ENCODE peak calls at places on chromosomes 6 and 20, in five cellular contexts. M is H1, L is K562, O is SK-N-SH, R is GM12878. Y is an unnamed sample.

GRCh38 chr6:44309631-44310030 is 3.5 kb downstream of the AARS2 start:
- DNase-seq in M (no peak), L (no peak), O (no peak), R (no peak), Y (no peak)

GRCh38 chr6:16398587-16398986 is 160.2 kb downstream of the GMPR start:
- DNase-seq in M (no peak), L (no peak), O (no peak), R (no peak), Y (no peak)

GRCh38 chr6:113871975-113872374 is 14.8 kb downstream of the MARCKS start:
- DNase-seq in M (no peak), L (no peak), O (no peak), R (no peak), Y (no peak)

GRCh38 chr6:128725271-128726233 is 157.4 kb upstream of the LAMA2 start:
- DNase-seq in M (no peak), L (peak; percentile 5), O (peak; percentile 5), R (no peak), Y (peak; percentile 39)

GRCh38 chr6:71544906-71545305 is 256.3 kb downstream of the OGFRL1 start:
- DNase-seq in M (no peak), L (no peak), O (no peak), R (no peak), Y (no peak)

GRCh38 chr6:37137201-37137880 is 32.6 kb upstream of the PIM1 start:
- DNase-seq in M (peak; percentile 77), L (peak; percentile 48), O (peak; percentile 58), R (no peak), Y (peak; percentile 93)

GRCh38 chr6:123569575-123569974 is 67.2 kb downstream of the TRDN start:
- DNase-seq in M (no peak), L (no peak), O (no peak), R (no peak), Y (no peak)

GRCh38 chr6:165573671-165574070 is 89.4 kb downstream of the PDE10A start:
- DNase-seq in M (no peak), L (no peak), O (peak; percentile 49), R (no peak), Y (no peak)

GRCh38 chr20:50144362-50144761 is 9.2 kb downstream of the PEDS1 start:
- DNase-seq in M (no peak), L (no peak), O (no peak), R (no peak), Y (peak; percentile 81)

GRCh38 chr20:47607208-47607613 is 105.5 kb downstream of the NCOA3 start:
- DNase-seq in M (no peak), L (peak; percentile 68), O (no peak), R (no peak), Y (no peak)

GRCh38 chr6:166584046-166584679 is 2.3 kb downstream of the RAMACL start:
- DNase-seq in M (no peak), L (no peak), O (no peak), R (no peak), Y (no peak)

GRCh38 chr6:166588691-166589333 is 2.3 kb upstream of the RAMACL start:
- DNase-seq in M (no peak), L (no peak), O (no peak), R (peak; percentile 48), Y (no peak)

GRCh38 chr6:166587631-166588413 is 1.3 kb upstream of the RAMACL start:
- DNase-seq in M (no peak), L (no peak), O (no peak), R (peak; percentile 58), Y (no peak)

GRCh38 chr6:166584813-166585429 is 1.6 kb downstream of the RAMACL start:
- DNase-seq in M (no peak), L (no peak), O (no peak), R (no peak), Y (no peak)

DNA sequence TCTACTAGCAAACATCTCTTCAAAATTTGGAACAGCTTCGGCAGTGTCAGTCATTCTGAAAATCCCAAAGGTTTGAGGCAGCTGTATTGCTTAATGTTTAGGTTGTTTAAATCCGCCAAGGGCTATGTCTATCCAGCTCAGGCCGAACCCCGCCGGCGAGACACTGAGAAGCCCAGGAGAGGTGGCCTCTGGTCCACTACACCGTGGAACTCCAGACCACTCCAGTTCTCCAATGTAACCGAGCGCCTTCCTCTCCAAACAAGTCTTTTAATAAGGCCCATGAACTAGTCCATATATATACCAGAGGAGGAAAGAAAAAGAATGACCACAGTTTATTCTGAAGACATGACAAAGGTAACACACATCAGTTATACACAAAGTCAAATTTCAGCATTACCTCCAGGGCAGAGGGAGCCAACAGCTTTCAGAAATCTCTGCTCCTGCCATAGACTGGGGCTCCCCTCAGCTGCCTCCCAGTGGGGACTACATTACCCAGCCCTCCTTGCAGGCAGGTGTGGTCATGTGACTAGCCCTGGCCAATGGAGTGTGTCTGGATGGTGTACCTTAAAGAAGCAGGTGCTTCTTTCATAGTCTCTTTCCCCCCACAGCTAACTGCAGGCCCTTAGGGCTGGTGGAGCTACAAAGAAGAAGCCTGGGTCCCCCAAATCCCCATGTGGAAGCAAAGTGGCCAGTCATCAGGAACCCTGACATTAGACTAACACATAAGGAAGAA is at the start of gene RAMACL:
- DNase-seq in M (peak; percentile 70), L (peak; percentile 86), O (peak; percentile 73), R (peak; percentile 52), Y (no peak)
- TF ChIP-seq RFX5 in M (no peak), L (no peak), O (no peak), R (no peak), Y (no peak)

GRCh38 chr20:62876826-62877728 is 15.5 kb upstream of the TCFL5 start:
- DNase-seq in M (no peak), L (no peak), O (peak; percentile 32), R (no peak), Y (no peak)

GRCh38 chr20:62873280-62873679 is 11.7 kb upstream of the TCFL5 start:
- DNase-seq in M (no peak), L (no peak), O (no peak), R (no peak), Y (no peak)

GRCh38 chr20:62876441-62876825 is 14.8 kb upstream of the TCFL5 start:
- DNase-seq in M (no peak), L (no peak), O (peak; percentile 31), R (no peak), Y (no peak)

GRCh38 chr20:62874745-62875344 is 13.2 kb upstream of the TCFL5 start:
- DNase-seq in M (no peak), L (no peak), O (peak; percentile 56), R (no peak), Y (peak; percentile 50)

DNA sequence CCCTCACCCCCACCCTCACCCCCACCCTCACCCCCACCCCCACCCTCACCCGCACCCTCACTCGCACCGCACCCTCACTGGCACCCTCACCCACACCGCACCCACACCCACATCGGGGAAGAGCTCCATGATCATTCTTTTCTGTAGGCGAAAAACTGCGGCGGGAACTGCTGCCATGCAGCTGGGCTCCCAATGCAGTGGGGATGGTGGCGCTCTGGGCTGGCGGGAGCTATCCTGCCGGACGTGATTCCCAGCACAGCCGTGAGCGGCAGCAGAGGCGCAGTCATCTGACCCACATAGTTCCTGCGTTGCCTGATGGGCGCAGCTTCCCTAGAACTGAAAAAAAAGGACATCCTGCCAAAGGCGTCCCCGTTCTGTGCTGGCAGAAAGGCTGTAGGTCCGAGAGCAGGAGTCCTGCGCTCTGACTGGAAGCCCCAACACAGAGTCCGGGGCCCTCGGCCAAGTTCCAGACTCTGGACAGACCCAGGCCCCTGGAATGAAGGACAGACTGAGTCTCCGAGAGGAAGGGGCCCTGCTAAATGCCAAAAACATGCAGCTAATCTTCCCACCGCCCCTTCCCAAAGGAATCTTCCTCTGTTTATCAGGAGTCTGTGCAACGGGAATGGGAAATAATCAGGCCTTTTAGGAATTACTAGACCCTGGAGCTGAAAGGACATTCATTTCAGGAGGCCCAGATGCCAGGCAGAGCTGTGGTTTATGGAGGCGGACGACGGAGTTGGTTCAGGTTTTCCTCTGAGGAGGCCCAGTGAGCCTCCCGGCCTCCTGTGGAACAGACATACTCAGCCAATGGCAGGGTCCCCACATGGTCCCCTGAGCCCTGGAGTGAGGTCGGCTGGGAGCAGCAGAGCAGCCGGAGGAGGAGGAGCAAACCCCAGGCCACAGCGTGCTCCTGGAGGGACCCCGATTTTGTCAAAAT is 14.1 kb upstream of the TCFL5 start:
- DNase-seq in M (no peak), L (peak; percentile 85), O (peak; percentile 93), R (no peak), Y (peak; percentile 92)
- TF ChIP-seq GABPA in M (peak; percentile 19), L (no peak), O (no peak), R (no peak), Y (no peak)

GRCh38 chr20:64079273-64080012 is at the start of gene RGS19:
- DNase-seq in M (peak; percentile 86), L (peak; percentile 92), O (peak; percentile 96), R (no peak), Y (peak; percentile 70)
- TF ChIP-seq RFX5 in M (no peak), L (no peak), O (no peak), R (no peak), Y (no peak)

DNA sequence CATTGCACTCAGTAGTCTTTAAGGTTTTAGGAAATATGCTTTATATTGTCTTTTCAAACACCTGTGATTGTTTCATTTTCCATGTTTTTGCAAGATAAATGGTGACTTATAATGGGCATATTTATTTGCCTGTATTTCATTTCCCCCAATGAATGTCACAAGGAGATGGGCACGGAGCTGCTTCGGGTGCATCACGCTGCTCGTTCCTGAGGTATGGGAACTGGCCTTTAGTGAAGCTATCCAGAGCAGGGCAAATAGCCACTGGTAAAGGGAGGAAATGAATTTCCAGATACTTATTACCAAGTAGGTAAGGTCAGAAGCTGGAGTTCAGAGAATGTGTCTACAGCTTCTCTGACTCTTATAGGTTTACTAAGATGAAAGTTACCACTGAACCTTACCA is 3.7 kb downstream of the POU3F2 start:
- DNase-seq in M (no peak), L (no peak), O (no peak), R (no peak), Y (no peak)
- TF ChIP-seq GABPA in M (no peak), L (no peak), O (no peak), R (no peak), Y (no peak)

GRCh38 chr6:81362246-81362645 is 390.2 kb downstream of the TENT5A start:
- DNase-seq in M (no peak), L (no peak), O (no peak), R (no peak), Y (no peak)

GRCh38 chr6:81371929-81372328 is 380.6 kb downstream of the TENT5A start:
- DNase-seq in M (no peak), L (no peak), O (no peak), R (no peak), Y (no peak)

DNA sequence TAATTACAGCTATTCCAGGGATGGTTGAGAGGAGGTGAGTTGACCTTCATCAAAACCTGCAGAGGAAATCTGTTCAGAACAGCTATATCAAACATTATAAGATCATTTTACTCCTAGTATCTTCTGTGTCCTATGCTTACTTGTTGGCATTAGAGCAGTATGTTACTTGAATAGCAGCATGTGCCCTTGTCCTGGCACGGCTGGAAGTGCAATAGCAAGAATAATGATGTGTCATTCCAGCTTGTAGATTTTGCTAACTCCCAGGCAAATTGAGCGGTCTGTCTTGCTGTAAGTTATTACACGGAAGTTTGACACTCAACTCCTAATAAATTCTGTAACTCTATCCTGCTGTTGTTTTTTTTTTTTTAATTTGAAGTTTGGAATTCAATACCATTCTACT is 385.5 kb downstream of the TENT5A start:
- DNase-seq in M (no peak), L (no peak), O (no peak), R (no peak), Y (no peak)
- TF ChIP-seq RFX5 in M (no peak), L (no peak), O (no peak), R (no peak), Y (no peak)

DNA sequence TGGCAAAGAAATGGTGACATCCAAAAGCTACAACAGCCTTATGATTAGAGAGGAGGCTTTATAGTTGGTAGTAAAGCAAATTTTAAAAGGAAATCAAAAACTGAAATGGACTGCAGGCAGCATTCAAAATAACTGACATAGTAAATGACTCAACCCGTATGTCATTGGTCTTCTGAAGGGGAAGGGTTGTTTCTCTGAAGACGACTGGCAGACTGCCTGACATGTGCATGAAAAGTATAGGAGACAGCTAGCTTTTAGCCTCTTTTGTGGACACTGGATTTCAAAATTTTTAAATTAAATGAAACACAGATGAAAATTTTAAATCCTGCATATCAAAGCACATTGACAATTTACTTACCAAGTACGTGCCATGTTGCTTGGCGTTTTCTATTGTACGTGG is 90.7 kb downstream of the TRMT6 start:
- DNase-seq in M (no peak), L (no peak), O (no peak), R (no peak), Y (no peak)
- TF ChIP-seq GABPA in M (no peak), L (no peak), O (no peak), R (no peak), Y (no peak)

Y was measured in HepG2.